ENCODE peak calls at places on chromosomes 2 and 18, in four cellular contexts. J, F, Z and G are unnamed samples.

GRCh38 chr18:37299471-37300304 is 265.9 kb downstream of the CELF4 start:
- DNase-seq in Z (peak; percentile 98), F (peak; percentile 92), J (peak; percentile 99), G (no peak)

GRCh38 chr2:144668493-144669110 is 148.7 kb upstream of the ZEB2 start:
- DNase-seq in F (no peak), Z (no peak), J (no peak), G (no peak)

GRCh38 chr18:50285631-50286321 is 1.7 kb downstream of the CXXC1 start:
- DNase-seq in Z (no peak), J (no peak), F (no peak), G (no peak)

GRCh38 chr2:5495616-5496015 is 196.6 kb upstream of the SOX11 start:
- DNase-seq in Z (no peak), F (no peak), J (no peak), G (no peak)

GRCh38 chr2:69141081-69141480 is 128.1 kb downstream of the ANTXR1 start:
- DNase-seq in Z (no peak), F (no peak), J (peak; percentile 59), G (no peak)

GRCh38 chr2:121055088-121055487 is 229.9 kb downstream of the TFCP2L1 start:
- DNase-seq in F (no peak), J (no peak), Z (no peak), G (no peak)

GRCh38 chr2:144230452-144231085 is 289.4 kb downstream of the ZEB2 start:
- DNase-seq in Z (peak; percentile 47), F (peak; percentile 23), J (peak; percentile 26), G (no peak)

GRCh38 chr2:120758181-120759048 is 22.7 kb downstream of the GLI2 start:
- DNase-seq in Z (peak; percentile 78), J (peak; percentile 97), F (no peak), G (no peak)

GRCh38 chr2:84815146-84815545 is 65.7 kb downstream of the TRABD2A start:
- DNase-seq in J (no peak), F (no peak), Z (peak; percentile 16), G (no peak)

GRCh38 chr2:97745474-97746172 is 32.2 kb downstream of the ZAP70 start:
- DNase-seq in F (no peak), Z (no peak), J (no peak), G (no peak)

GRCh38 chr2:68196120-68196716 is 38.5 kb downstream of the PNO1 start:
- DNase-seq in Z (peak; percentile 75), J (peak; percentile 71), F (peak; percentile 48), G (no peak)

GRCh38 chr2:31877008-31877407 is 133.8 kb downstream of the MEMO1 start:
- DNase-seq in Z (peak; percentile 57), F (peak; percentile 53), J (peak; percentile 63), G (no peak)

GRCh38 chr2:239750929-239751718 is 274.0 kb downstream of the NDUFA10 start:
- DNase-seq in Z (no peak), F (no peak), J (no peak), G (no peak)

GRCh38 chr18:13548944-13549878 is 177.1 kb downstream of the FAM210A start:
- DNase-seq in J (no peak), F (no peak), Z (no peak), G (no peak)

GRCh38 chr2:170361359-170361936 is 183.5 kb downstream of the MYO3B start:
- DNase-seq in J (peak; percentile 65), Z (peak; percentile 76), F (peak; percentile 64), G (peak; percentile 70)

GRCh38 chr2:70145851-70146739 is 44.7 kb downstream of the C2orf42 start:
- DNase-seq in F (no peak), Z (no peak), J (no peak), G (no peak)

GRCh38 chr2:119438128-119438656 is 6.5 kb downstream of the TMEM37 start:
- DNase-seq in F (no peak), Z (no peak), J (no peak), G (no peak)

GRCh38 chr18:37176307-37176934 is 347.5 kb downstream of the KIAA1328 start:
- DNase-seq in J (no peak), F (no peak), Z (peak; percentile 2), G (no peak)

GRCh38 chr2:36878429-36878828 is 87.9 kb downstream of the STRN start:
- DNase-seq in F (no peak), Z (no peak), J (no peak), G (no peak)
- TF ChIP-seq CTCF in F (no peak), Z (no peak), J (no peak), G (no peak)

GRCh38 chr2:217948341-217948791 is 54.4 kb downstream of the TNS1 start:
- DNase-seq in Z (no peak), F (no peak), J (no peak), G (no peak)
- TF ChIP-seq CTCF in Z (peak; percentile 1), F (no peak), J (no peak), G (no peak)

DNA sequence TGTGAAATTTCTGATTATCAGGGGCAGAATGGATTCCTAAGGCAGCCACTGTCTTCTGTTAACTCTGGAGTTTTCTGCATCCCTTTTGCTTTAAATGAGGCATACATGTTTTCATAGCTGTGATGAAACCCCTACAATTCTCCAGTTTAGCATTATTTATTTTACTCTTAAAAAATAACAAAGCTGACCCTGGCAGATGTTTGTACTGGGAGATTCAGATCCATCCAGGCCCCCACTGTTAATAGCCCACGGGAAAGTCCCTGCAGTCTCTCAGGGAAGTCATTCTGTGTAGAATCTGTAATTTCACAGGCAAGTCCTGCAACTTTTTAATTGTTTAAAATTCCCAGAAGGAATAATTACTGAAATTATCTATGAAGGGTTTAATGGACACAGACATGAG is 343 bp upstream of the SULT1C4 start:
- DNase-seq in Z (peak; percentile 83), J (peak; percentile 13), F (no peak), G (no peak)
- TF ChIP-seq CTCF in Z (no peak), J (no peak), F (no peak), G (no peak)

GRCh38 chr2:225282858-225283693 is 116.4 kb upstream of the NYAP2 start:
- DNase-seq in J (peak; percentile 16), F (peak; percentile 24), Z (peak; percentile 66), G (peak; percentile 49)
- TF ChIP-seq CTCF in J (peak; percentile 57), F (peak; percentile 49), Z (peak; percentile 97), G (peak; percentile 75)

GRCh38 chr2:46377287-46377605 is 80.0 kb downstream of the EPAS1 start:
- DNase-seq in Z (no peak), J (no peak), F (peak; percentile 36), G (no peak)
- TF ChIP-seq CTCF in Z (no peak), J (no peak), F (peak; percentile 28), G (no peak)

GRCh38 chr2:229265727-229266126 is 5.4 kb downstream of the PID1 start:
- DNase-seq in F (no peak), J (peak; percentile 29), Z (no peak), G (no peak)

GRCh38 chr2:229269986-229270385 is 1.1 kb downstream of the PID1 start:
- DNase-seq in Z (peak; percentile 15), J (no peak), F (no peak), G (no peak)

GRCh38 chr2:229270551-229271410 is at the start of gene PID1:
- DNase-seq in J (peak; percentile 62), Z (peak; percentile 61), F (peak; percentile 27), G (peak; percentile 28)

GRCh38 chr2:229268626-229269025 is 2.5 kb downstream of the PID1 start:
- DNase-seq in F (peak; percentile 7), J (no peak), Z (peak; percentile 60), G (no peak)

GRCh38 chr2:229269146-229269545 is 1.9 kb downstream of the PID1 start:
- DNase-seq in J (no peak), F (no peak), Z (no peak), G (no peak)
- TF ChIP-seq CTCF in J (no peak), F (no peak), Z (no peak), G (no peak)

DNA sequence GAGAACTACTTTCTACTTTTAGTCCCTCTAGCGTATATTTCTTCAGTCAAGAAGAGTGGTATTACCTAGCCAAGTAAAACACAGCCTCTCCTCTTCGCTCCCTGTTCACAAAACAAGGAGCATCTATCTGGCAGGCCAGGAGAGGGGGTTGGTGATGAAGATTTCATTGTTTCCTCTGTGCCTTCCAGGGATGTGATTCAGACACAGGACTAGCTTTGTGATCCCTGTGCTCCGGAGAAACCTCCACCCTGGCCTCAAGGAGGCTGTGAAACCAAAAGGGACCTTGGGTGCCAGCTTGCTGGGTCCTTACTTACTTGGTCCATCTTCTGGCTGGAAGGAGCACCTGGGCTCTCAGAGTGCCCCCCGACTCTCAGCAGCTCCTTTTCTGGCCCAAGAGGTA is 5.7 kb downstream of the RHOB start:
- DNase-seq in Z (peak; percentile 85), J (peak; percentile 90), F (peak; percentile 61), G (no peak)
- TF ChIP-seq CTCF in Z (peak; percentile 69), J (peak; percentile 63), F (no peak), G (no peak)

GRCh38 chr18:76255070-76255683 is 239.9 kb downstream of the ZNF516 start:
- DNase-seq in F (no peak), J (no peak), Z (no peak), G (no peak)
- TF ChIP-seq CTCF in F (no peak), J (no peak), Z (no peak), G (no peak)

GRCh38 chr2:175011505-175011904 is 6.3 kb upstream of the CHN1 start:
- DNase-seq in F (no peak), J (no peak), Z (no peak), G (no peak)

GRCh38 chr2:175010848-175011254 is 5.7 kb upstream of the CHN1 start:
- DNase-seq in F (no peak), Z (no peak), J (no peak), G (no peak)

GRCh38 chr2:175008009-175008408 is 2.8 kb upstream of the CHN1 start:
- DNase-seq in Z (no peak), J (no peak), F (no peak), G (no peak)

GRCh38 chr2:175008801-175009495 is 3.8 kb upstream of the CHN1 start:
- DNase-seq in F (no peak), Z (no peak), J (no peak), G (no peak)

GRCh38 chr2:175009917-175010621 is 4.9 kb upstream of the CHN1 start:
- DNase-seq in Z (no peak), F (no peak), J (no peak), G (no peak)
- TF ChIP-seq CTCF in Z (no peak), F (no peak), J (no peak), G (no peak)

GRCh38 chr18:3333721-3334386 is 71.9 kb downstream of the MYL12B start:
- DNase-seq in J (no peak), Z (no peak), F (no peak), G (no peak)

GRCh38 chr18:3332376-3332775 is 70.4 kb downstream of the MYL12B start:
- DNase-seq in F (no peak), Z (peak; percentile 45), J (peak; percentile 72), G (no peak)

GRCh38 chr18:3329871-3330270 is 67.9 kb downstream of the MYL12B start:
- DNase-seq in J (no peak), F (no peak), Z (no peak), G (no peak)

GRCh38 chr18:3330622-3331021 is 68.7 kb downstream of the MYL12B start:
- DNase-seq in Z (no peak), J (no peak), F (no peak), G (no peak)

GRCh38 chr18:3333056-3333720 is 71.3 kb downstream of the MYL12B start:
- DNase-seq in Z (no peak), F (no peak), J (no peak), G (no peak)
- TF ChIP-seq CTCF in Z (no peak), F (no peak), J (no peak), G (no peak)